ENCODE peak calls at places on chromosome 5, in eight cellular contexts. One of them, this sample, is unnamed.

GRCh38 chr5:131263648-131264452 is at the start of gene CDC42SE2:
- DNase-seq in posterior cingulate gyrus: peak
- DNase-seq in hypothalamus: peak
- DNase-seq in choroid plexus epithelial cell: peak
- DNase-seq in Caco-2: peak
- DNase-seq in cardiac fibroblast: peak
- DNase-seq in cardiac muscle cell: peak
- DNase-seq in H4: peak
- DNase-seq in this sample: peak

GRCh38 chr5:39176740-39177628 is 42.4 kb downstream of the FYB1 start:
- DNase-seq in H4: no peak
- DNase-seq in cardiac fibroblast: no peak
- DNase-seq in hypothalamus: no peak
- DNase-seq in posterior cingulate gyrus: no peak
- DNase-seq in Caco-2: no peak
- DNase-seq in choroid plexus epithelial cell: no peak
- DNase-seq in cardiac muscle cell: no peak
- DNase-seq in this sample: peak

GRCh38 chr5:156406023-156406422 is 79.1 kb downstream of the SGCD start:
- DNase-seq in posterior cingulate gyrus: no peak
- DNase-seq in cardiac muscle cell: no peak
- DNase-seq in cardiac fibroblast: no peak
- DNase-seq in Caco-2: no peak
- DNase-seq in choroid plexus epithelial cell: no peak
- DNase-seq in H4: no peak
- DNase-seq in hypothalamus: no peak
- DNase-seq in this sample: no peak

GRCh38 chr5:131671409-131671808 is 36.4 kb upstream of the RAPGEF6 start:
- DNase-seq in cardiac muscle cell: peak
- DNase-seq in choroid plexus epithelial cell: peak
- DNase-seq in cardiac fibroblast: peak
- DNase-seq in Caco-2: no peak
- DNase-seq in H4: no peak
- DNase-seq in posterior cingulate gyrus: no peak
- DNase-seq in hypothalamus: no peak
- DNase-seq in this sample: no peak

GRCh38 chr5:170430871-170431437 is 41.8 kb upstream of the KCNMB1 start:
- DNase-seq in choroid plexus epithelial cell: no peak
- DNase-seq in cardiac fibroblast: no peak
- DNase-seq in hypothalamus: no peak
- DNase-seq in cardiac muscle cell: no peak
- DNase-seq in H4: no peak
- DNase-seq in Caco-2: no peak
- DNase-seq in posterior cingulate gyrus: no peak
- DNase-seq in this sample: no peak

GRCh38 chr5:30768061-30768460 is 425.4 kb upstream of the CDH6 start:
- DNase-seq in H4: no peak
- DNase-seq in choroid plexus epithelial cell: no peak
- DNase-seq in posterior cingulate gyrus: no peak
- DNase-seq in cardiac fibroblast: peak
- DNase-seq in cardiac muscle cell: no peak
- DNase-seq in Caco-2: no peak
- DNase-seq in hypothalamus: no peak
- DNase-seq in this sample: no peak

GRCh38 chr5:74285876-74286275 is 354.7 kb downstream of the ENC1 start:
- DNase-seq in posterior cingulate gyrus: no peak
- DNase-seq in Caco-2: no peak
- DNase-seq in cardiac fibroblast: no peak
- DNase-seq in hypothalamus: no peak
- DNase-seq in cardiac muscle cell: no peak
- DNase-seq in H4: no peak
- DNase-seq in choroid plexus epithelial cell: no peak
- DNase-seq in this sample: no peak

GRCh38 chr5:14171621-14172020 is 28.5 kb downstream of the TRIO start:
- DNase-seq in posterior cingulate gyrus: no peak
- DNase-seq in H4: peak
- DNase-seq in hypothalamus: no peak
- DNase-seq in choroid plexus epithelial cell: peak
- DNase-seq in cardiac muscle cell: peak
- DNase-seq in cardiac fibroblast: peak
- DNase-seq in Caco-2: no peak
- DNase-seq in this sample: no peak

GRCh38 chr5:67657055-67657454 is 460.5 kb upstream of the CD180 start:
- DNase-seq in cardiac fibroblast: no peak
- DNase-seq in hypothalamus: no peak
- DNase-seq in posterior cingulate gyrus: no peak
- DNase-seq in Caco-2: no peak
- DNase-seq in cardiac muscle cell: no peak
- DNase-seq in choroid plexus epithelial cell: no peak
- DNase-seq in H4: no peak
- DNase-seq in this sample: no peak

GRCh38 chr5:172943283-172943841 is 15.9 kb upstream of the RPL26L1 start:
- DNase-seq in Caco-2: no peak
- DNase-seq in H4: peak
- DNase-seq in posterior cingulate gyrus: no peak
- DNase-seq in cardiac muscle cell: peak
- DNase-seq in choroid plexus epithelial cell: peak
- DNase-seq in cardiac fibroblast: peak
- DNase-seq in hypothalamus: no peak
- DNase-seq in this sample: no peak

GRCh38 chr5:61289241-61289640 is 42.8 kb upstream of the ZSWIM6 start:
- DNase-seq in cardiac muscle cell: no peak
- DNase-seq in Caco-2: no peak
- DNase-seq in cardiac fibroblast: peak
- DNase-seq in H4: no peak
- DNase-seq in choroid plexus epithelial cell: no peak
- DNase-seq in hypothalamus: no peak
- DNase-seq in posterior cingulate gyrus: no peak
- DNase-seq in this sample: no peak

GRCh38 chr5:152218694-152219093 is 186.4 kb downstream of the NMUR2 start:
- DNase-seq in posterior cingulate gyrus: no peak
- DNase-seq in H4: no peak
- DNase-seq in cardiac muscle cell: no peak
- DNase-seq in hypothalamus: no peak
- DNase-seq in Caco-2: peak
- DNase-seq in choroid plexus epithelial cell: no peak
- DNase-seq in cardiac fibroblast: no peak
- DNase-seq in this sample: no peak

GRCh38 chr5:64207978-64208377 is 42.3 kb downstream of the RNF180 start:
- DNase-seq in Caco-2: no peak
- DNase-seq in cardiac muscle cell: peak
- DNase-seq in posterior cingulate gyrus: no peak
- DNase-seq in H4: no peak
- DNase-seq in cardiac fibroblast: peak
- DNase-seq in hypothalamus: no peak
- DNase-seq in choroid plexus epithelial cell: peak
- DNase-seq in this sample: no peak

GRCh38 chr5:37771731-37772130 is 68.1 kb downstream of the GDNF start:
- DNase-seq in H4: peak
- DNase-seq in posterior cingulate gyrus: no peak
- DNase-seq in choroid plexus epithelial cell: peak
- DNase-seq in hypothalamus: no peak
- DNase-seq in cardiac fibroblast: peak
- DNase-seq in Caco-2: no peak
- DNase-seq in cardiac muscle cell: peak
- DNase-seq in this sample: no peak

GRCh38 chr5:54440456-54440893 is 15.0 kb upstream of the HSPB3 start:
- DNase-seq in Caco-2: peak
- DNase-seq in choroid plexus epithelial cell: no peak
- DNase-seq in hypothalamus: no peak
- DNase-seq in cardiac fibroblast: no peak
- DNase-seq in H4: no peak
- DNase-seq in posterior cingulate gyrus: no peak
- DNase-seq in cardiac muscle cell: no peak
- DNase-seq in this sample: no peak

GRCh38 chr5:150255659-150256415 is 33.7 kb downstream of the CAMK2A start:
- DNase-seq in choroid plexus epithelial cell: peak
- DNase-seq in posterior cingulate gyrus: no peak
- DNase-seq in hypothalamus: no peak
- DNase-seq in Caco-2: no peak
- DNase-seq in cardiac fibroblast: no peak
- DNase-seq in H4: no peak
- DNase-seq in cardiac muscle cell: peak
- DNase-seq in this sample: no peak

GRCh38 chr5:36688722-36689121 is 82.3 kb downstream of the SLC1A3 start:
- DNase-seq in H4: peak
- DNase-seq in posterior cingulate gyrus: no peak
- DNase-seq in hypothalamus: no peak
- DNase-seq in cardiac fibroblast: peak
- DNase-seq in Caco-2: peak
- DNase-seq in choroid plexus epithelial cell: peak
- DNase-seq in cardiac muscle cell: no peak
- DNase-seq in this sample: no peak

GRCh38 chr5:179343902-179344300 is 1.4 kb downstream of the ADAMTS2 start:
- DNase-seq in cardiac fibroblast: peak
- DNase-seq in posterior cingulate gyrus: peak
- DNase-seq in hypothalamus: peak
- DNase-seq in cardiac muscle cell: peak
- DNase-seq in H4: no peak
- DNase-seq in choroid plexus epithelial cell: peak
- DNase-seq in Caco-2: no peak
- DNase-seq in this sample: no peak

GRCh38 chr5:137621861-137622823 is 113.7 kb downstream of the KLHL3 start:
- DNase-seq in posterior cingulate gyrus: no peak
- DNase-seq in cardiac fibroblast: peak
- DNase-seq in choroid plexus epithelial cell: peak
- DNase-seq in cardiac muscle cell: peak
- DNase-seq in Caco-2: no peak
- DNase-seq in H4: no peak
- DNase-seq in hypothalamus: no peak
- DNase-seq in this sample: no peak

GRCh38 chr5:125059255-125060050 is 313.0 kb upstream of the ZNF608 start:
- DNase-seq in H4: no peak
- DNase-seq in cardiac fibroblast: peak
- DNase-seq in hypothalamus: no peak
- DNase-seq in choroid plexus epithelial cell: peak
- DNase-seq in posterior cingulate gyrus: no peak
- DNase-seq in Caco-2: peak
- DNase-seq in cardiac muscle cell: no peak
- DNase-seq in this sample: no peak